ENCODE peak calls at places on chromosomes 6 and 20, in seven cellular contexts. Z is occipital lobe, D is pancreas, A is A549, N is T-helper 2 cell, Y is C1 segment of cervical spinal cord, S is NCI-H2107. E is an unnamed sample.

GRCh38 chr6:69791065-69791471 is 5.7 kb downstream of the LMBRD1 start:
- DNase-seq in Z (no peak), D (no peak), A (no peak), S (no peak), N (no peak), Y (no peak), E (no peak)

GRCh38 chr6:1025821-1026220 is 286.1 kb upstream of the FOXQ1 start:
- DNase-seq in S (no peak), D (no peak), Y (no peak), N (no peak), Z (no peak), A (no peak), E (no peak)

GRCh38 chr20:23091741-23092408 is 5.8 kb upstream of the CD93 start:
- DNase-seq in D (no peak), Z (no peak), S (no peak), Y (no peak), N (no peak), A (no peak), E (no peak)

GRCh38 chr6:129853996-129854711 is 7.0 kb downstream of the TMEM244 start:
- DNase-seq in D (no peak), N (no peak), Y (no peak), S (no peak), Z (no peak), A (no peak), E (no peak)

GRCh38 chr6:51951924-51952323 is 135.5 kb downstream of the PKHD1 start:
- DNase-seq in Y (no peak), N (no peak), S (no peak), D (no peak), Z (no peak), A (no peak), E (no peak)

GRCh38 chr20:51591871-51592270 is 49.4 kb upstream of the NFATC2 start:
- DNase-seq in S (no peak), Z (no peak), Y (no peak), D (no peak), N (no peak), A (no peak), E (no peak)

GRCh38 chr6:66489269-66489987 is 782.4 kb upstream of the EYS start:
- DNase-seq in S (no peak), D (no peak), N (no peak), Y (no peak), A (no peak), Z (no peak), E (no peak)

GRCh38 chr20:38073307-38074010 is 39.9 kb downstream of the RPRD1B start:
- DNase-seq in Z (no peak), D (peak), S (no peak), N (no peak), A (no peak), Y (no peak), E (no peak)

GRCh38 chr6:4676016-4676415 is 100.2 kb upstream of the CDYL start:
- DNase-seq in S (no peak), Z (no peak), Y (no peak), N (no peak), D (no peak), A (no peak), E (no peak)

GRCh38 chr6:39430968-39431523 is 108.5 kb upstream of the KCNK16 start:
- DNase-seq in Z (peak), Y (peak), N (no peak), D (peak), A (no peak), S (peak), E (peak)

GRCh38 chr6:79158856-79159516 is 75.5 kb downstream of the HMGN3 start:
- DNase-seq in S (no peak), Z (no peak), Y (no peak), N (no peak), D (no peak), A (no peak), E (no peak)

GRCh38 chr20:61805781-61806180 is 259.9 kb downstream of the TAF4 start:
- DNase-seq in D (no peak), Y (no peak), S (no peak), A (no peak), N (no peak), Z (no peak), E (no peak)

GRCh38 chr6:87197547-87197946 is 42.2 kb downstream of the ZNF292 start:
- DNase-seq in N (no peak), Z (no peak), Y (no peak), A (no peak), S (no peak), D (no peak), E (no peak)

GRCh38 chr20:4512891-4513550 is 208.7 kb upstream of the PRND start:
- DNase-seq in D (no peak), S (no peak), Y (no peak), N (no peak), Z (no peak), A (peak), E (no peak)

GRCh38 chr6:45388328-45388727 is 10.6 kb upstream of the SUPT3H start:
- DNase-seq in S (no peak), Z (no peak), Y (no peak), A (no peak), D (no peak), N (no peak), E (no peak)

GRCh38 chr20:50624351-50625016 is 66.9 kb downstream of the RIPOR3 start:
- DNase-seq in Y (no peak), N (no peak), Z (no peak), S (peak), A (no peak), D (peak), E (no peak)

GRCh38 chr6:15504040-15504491 is 158.8 kb downstream of the DTNBP1 start:
- DNase-seq in S (no peak), Y (peak), D (no peak), N (no peak), Z (no peak), A (no peak), E (no peak)

E was measured in substantia nigra.